ENCODE peak calls at places on chromosomes 12 and 14, in ten cellular contexts. T, D, K, Z, C, P, L, V, U and A are unnamed samples.

GRCh38 chr12:107843351-107844311 is 69.1 kb downstream of the ASCL4 start:
- DNase-seq in U (peak; percentile 26), K (no peak), L (peak; percentile 33), T (no peak), C (peak; percentile 1), V (no peak), Z (peak; percentile 7), D (no peak), P (no peak), A (no peak)

GRCh38 chr12:16573652-16574077 is 32.3 kb downstream of the LMO3 start:
- DNase-seq in P (no peak), T (no peak), U (peak; percentile 20), D (no peak), Z (peak; percentile 68), C (no peak), K (no peak), V (peak; percentile 32), L (no peak), A (peak; percentile 87)

GRCh38 chr12:43887397-43887796 is 51.5 kb downstream of the TMEM117 start:
- DNase-seq in U (no peak), T (no peak), D (no peak), P (no peak), L (no peak), V (no peak), C (no peak), Z (no peak), K (no peak), A (no peak)

GRCh38 chr14:97196336-97196735 is 399.2 kb downstream of the VRK1 start:
- DNase-seq in U (no peak), V (no peak), K (no peak), T (no peak), L (no peak), Z (no peak), P (no peak), D (no peak), C (no peak), A (no peak)

GRCh38 chr14:100159107-100159864 is at the start of gene DEGS2:
- DNase-seq in L (peak; percentile 88), U (no peak), V (no peak), C (no peak), Z (no peak), T (no peak), D (peak; percentile 86), P (no peak), K (no peak), A (no peak)

GRCh38 chr12:57852620-57853509 is 6.3 kb upstream of the CTDSP2 start:
- DNase-seq in P (no peak), V (no peak), K (no peak), C (no peak), L (no peak), T (no peak), U (peak; percentile 40), Z (no peak), D (no peak), A (no peak)

GRCh38 chr12:33546004-33546403 is 106.4 kb upstream of the SYT10 start:
- DNase-seq in D (no peak), P (no peak), U (no peak), C (no peak), T (no peak), Z (no peak), L (no peak), K (no peak), V (no peak), A (no peak)

GRCh38 chr12:80472241-80472640 is 28.2 kb downstream of the PTPRQ start:
- DNase-seq in L (no peak), T (no peak), K (no peak), U (no peak), C (no peak), D (no peak), Z (peak; percentile 18), P (no peak), V (peak; percentile 22), A (no peak)

GRCh38 chr12:106646472-106646871 is 63.7 kb downstream of the RFX4 start:
- DNase-seq in V (no peak), T (no peak), K (no peak), P (no peak), C (no peak), U (no peak), D (no peak), L (no peak), Z (no peak), A (no peak)

GRCh38 chr12:19167708-19168107 is 38.2 kb downstream of the PLEKHA5 start:
- DNase-seq in V (no peak), C (no peak), P (no peak), L (no peak), U (no peak), T (no peak), Z (no peak), D (no peak), K (no peak), A (no peak)

GRCh38 chr14:21915814-21916213 is 242.2 kb upstream of the OR4E1 start:
- DNase-seq in V (no peak), T (no peak), L (no peak), Z (peak; percentile 45), K (no peak), D (no peak), P (no peak), U (no peak), C (peak; percentile 80), A (peak; percentile 18)

GRCh38 chr12:68250454-68250853 is 3.0 kb downstream of the IL22 start:
- DNase-seq in L (no peak), P (no peak), U (no peak), T (no peak), K (no peak), D (no peak), C (no peak), V (no peak), Z (no peak), A (no peak)

GRCh38 chr12:1443421-1444141 is 150.8 kb downstream of the FBXL14 start:
- DNase-seq in V (peak; percentile 96), Z (peak; percentile 90), P (no peak), U (no peak), T (no peak), L (no peak), C (no peak), D (no peak), K (no peak), A (peak; percentile 42)

GRCh38 chr14:55398679-55399078 is 13.0 kb downstream of the ATG14 start:
- DNase-seq in P (no peak), D (no peak), V (peak; percentile 99), K (peak; percentile 92), U (no peak), L (no peak), Z (peak; percentile 97), T (no peak), C (peak; percentile 98), A (peak; percentile 98)

GRCh38 chr14:85316701-85317100 is 213.2 kb upstream of the FLRT2 start:
- DNase-seq in P (no peak), Z (peak; percentile 52), C (no peak), U (no peak), V (peak; percentile 15), L (no peak), K (no peak), T (no peak), D (no peak), A (no peak)

GRCh38 chr12:123707466-123707865 is 4.7 kb upstream of the ATP6V0A2 start:
- DNase-seq in L (no peak), P (no peak), U (no peak), K (no peak), V (no peak), D (no peak), C (no peak), Z (no peak), T (no peak), A (no peak)

GRCh38 chr12:98870521-98870920 is 225.4 kb downstream of the APAF1 start:
- DNase-seq in D (no peak), K (no peak), V (no peak), P (no peak), C (no peak), U (no peak), Z (no peak), T (no peak), L (no peak), A (no peak)

GRCh38 chr14:52363969-52364368 is 49.9 kb downstream of the PTGER2 start:
- DNase-seq in K (no peak), U (no peak), V (no peak), T (no peak), Z (no peak), P (no peak), L (no peak), C (no peak), D (no peak), A (no peak)

GRCh38 chr14:34012369-34012768 is 61.5 kb upstream of the EGLN3 start:
- DNase-seq in Z (no peak), C (no peak), T (no peak), D (no peak), V (no peak), U (no peak), K (no peak), P (no peak), L (no peak), A (no peak)

GRCh38 chr14:31541702-31542101 is 19.5 kb upstream of the NUBPL start:
- DNase-seq in V (no peak), D (no peak), T (no peak), U (no peak), Z (no peak), L (no peak), C (no peak), K (no peak), P (no peak), A (no peak)

GRCh38 chr12:47297993-47298392 is 218.2 kb upstream of the AMIGO2 start:
- DNase-seq in P (no peak), L (no peak), V (no peak), T (no peak), Z (no peak), U (no peak), K (no peak), C (no peak), D (no peak), A (no peak)

GRCh38 chr14:74062809-74063150 is 21.5 kb downstream of the ALDH6A1 start:
- DNase-seq in P (no peak), T (no peak), K (no peak), V (peak; percentile 15), D (no peak), L (no peak), C (no peak), U (no peak), Z (no peak), A (no peak)

GRCh38 chr12:58584885-58585284 is 335.4 kb downstream of the LRIG3 start:
- DNase-seq in Z (no peak), U (no peak), T (no peak), V (peak; percentile 37), P (no peak), D (no peak), L (no peak), C (no peak), K (no peak), A (peak; percentile 50)